ENCODE peak calls at places on chromosomes 3 and 15, in six cellular contexts. O, Q, G, P, H and S are unnamed samples.

GRCh38 chr3:59451800-59452741 is 402.2 kb upstream of the CFAP20DC start:
- DNase-seq in O (no peak), Q (no peak), G (no peak), P (no peak), H (no peak), S (no peak)

GRCh38 chr3:107429330-107430181 is 52.3 kb downstream of the CCDC54 start:
- DNase-seq in O (peak), Q (peak), G (peak), P (peak), H (peak), S (peak)

GRCh38 chr3:127647171-127647884 is 18.3 kb downstream of the PODXL2 start:
- DNase-seq in O (no peak), Q (no peak), G (no peak), P (no peak), H (no peak), S (no peak)

GRCh38 chr15:48177383-48177874 is 666 bp downstream of the MYEF2 start:
- DNase-seq in O (peak), Q (no peak), G (no peak), P (peak), H (peak), S (peak)

GRCh38 chr3:13032206-13032605 is 41.0 kb downstream of the IQSEC1 start:
- DNase-seq in O (no peak), Q (no peak), G (no peak), P (no peak), H (no peak), S (no peak)

GRCh38 chr3:146972726-146973125 is 367.6 kb upstream of the PLSCR5 start:
- DNase-seq in O (peak), Q (no peak), G (no peak), P (no peak), H (peak), S (no peak)

GRCh38 chr3:158483701-158484100 is 87.3 kb upstream of the MLF1 start:
- DNase-seq in O (no peak), Q (no peak), G (no peak), P (no peak), H (peak), S (no peak)

GRCh38 chr3:126081618-126082333 is 2.1 kb downstream of the SLC41A3 start:
- DNase-seq in O (peak), Q (no peak), G (no peak), P (no peak), H (peak), S (no peak)

GRCh38 chr15:31474059-31474868 is 147.6 kb downstream of the KLF13 start:
- DNase-seq in O (no peak), Q (no peak), G (no peak), P (no peak), H (no peak), S (no peak)

GRCh38 chr3:632571-633170 is 436.1 kb downstream of the CHL1 start:
- DNase-seq in O (peak), Q (peak), G (no peak), P (peak), H (peak), S (peak)

GRCh38 chr15:28994830-28995180 is 109.0 kb downstream of the APBA2 start:
- DNase-seq in O (no peak), Q (peak), G (no peak), P (no peak), H (no peak), S (no peak)

GRCh38 chr3:105953831-105954230 is 85.0 kb upstream of the CBLB start:
- DNase-seq in O (no peak), Q (no peak), G (no peak), P (no peak), H (no peak), S (no peak)

GRCh38 chr3:141271279-141272033 is 39.8 kb downstream of the PXYLP1 start:
- DNase-seq in O (no peak), Q (no peak), G (no peak), P (no peak), H (no peak), S (no peak)

GRCh38 chr3:52291508-52292181 is 4.0 kb downstream of the GLYCTK start:
- DNase-seq in O (no peak), Q (no peak), G (peak), P (peak), H (peak), S (peak)

GRCh38 chr15:68230157-68231100 is 901 bp upstream of the CLN6 start:
- DNase-seq in O (no peak), Q (no peak), G (no peak), P (no peak), H (peak), S (no peak)

GRCh38 chr15:62969442-62970089 is 73.0 kb upstream of the TPM1 start:
- DNase-seq in O (no peak), Q (no peak), G (no peak), P (no peak), H (no peak), S (no peak)

GRCh38 chr3:136078421-136079364 is 113.2 kb downstream of the PPP2R3A start:
- DNase-seq in O (peak), Q (no peak), G (no peak), P (peak), H (peak), S (peak)

GRCh38 chr3:190038050-190038631 is 82.6 kb downstream of the P3H2 start:
- DNase-seq in O (no peak), Q (no peak), G (no peak), P (no peak), H (peak), S (no peak)

GRCh38 chr3:141686477-141687280 is 51.4 kb upstream of the RNF7 start:
- DNase-seq in O (no peak), Q (no peak), G (peak), P (peak), H (peak), S (no peak)

GRCh38 chr3:114307222-114307840 is 13.5 kb downstream of the TIGIT start:
- DNase-seq in O (no peak), Q (no peak), G (peak), P (no peak), H (no peak), S (no peak)

GRCh38 chr3:188319569-188319968 is 165.6 kb downstream of the LPP start:
- DNase-seq in O (no peak), Q (no peak), G (no peak), P (no peak), H (no peak), S (no peak)

GRCh38 chr15:62940755-62941361 is 101.7 kb upstream of the TPM1 start:
- DNase-seq in O (peak), Q (no peak), G (no peak), P (no peak), H (peak), S (no peak)

GRCh38 chr15:62845239-62846126 is 197.1 kb upstream of the TPM1 start:
- DNase-seq in O (peak), Q (no peak), G (no peak), P (no peak), H (no peak), S (no peak)

GRCh38 chr3:11085078-11085840 is 69.0 kb upstream of the HRH1 start:
- DNase-seq in O (no peak), Q (no peak), G (no peak), P (no peak), H (peak), S (no peak)

GRCh38 chr3:96331341-96331740 is 483.1 kb upstream of the EPHA6 start:
- DNase-seq in O (no peak), Q (no peak), G (no peak), P (no peak), H (no peak), S (no peak)

GRCh38 chr3:127443581-127444375 is 146.8 kb downstream of the TPRA1 start:
- DNase-seq in O (no peak), Q (no peak), G (no peak), P (no peak), H (no peak), S (peak)

GRCh38 chr3:100900671-100901070 is 92.5 kb downstream of the ABI3BP start:
- DNase-seq in O (no peak), Q (no peak), G (no peak), P (no peak), H (no peak), S (no peak)

GRCh38 chr3:17583530-17583929 is 158.9 kb downstream of the TBC1D5 start:
- DNase-seq in O (no peak), Q (no peak), G (no peak), P (no peak), H (peak), S (no peak)

GRCh38 chr15:74799843-74800558 is 12.6 kb upstream of the LMAN1L start:
- DNase-seq in O (peak), Q (no peak), G (peak), P (peak), H (peak), S (peak)

GRCh38 chr3:153182894-153183293 is 20.9 kb downstream of the RAP2B start:
- DNase-seq in O (no peak), Q (no peak), G (no peak), P (no peak), H (no peak), S (no peak)

GRCh38 chr15:58003810-58004209 is 61.7 kb downstream of the ALDH1A2 start:
- DNase-seq in O (no peak), Q (no peak), G (no peak), P (no peak), H (no peak), S (no peak)

GRCh38 chr3:4776399-4776979 is 202.7 kb upstream of the BHLHE40 start:
- DNase-seq in O (no peak), Q (no peak), G (no peak), P (no peak), H (no peak), S (no peak)

GRCh38 chr3:184198509-184198908 is 12.5 kb downstream of the ABCF3 start:
- DNase-seq in O (no peak), Q (no peak), G (no peak), P (no peak), H (no peak), S (no peak)